ENCODE peak calls at places on chromosomes 13 and 19, in five cellular contexts. X is esophagus muscularis mucosa, G is activated B cell treated with CpG ODN at 0.5 μM for 24 hours, Q is B cell, V is bronchial epithelial cell. U is an unnamed sample.

GRCh38 chr19:16293133-16294085 is 31.2 kb upstream of the KLF2 start:
- DNase-seq in Q (no peak), X (peak), V (peak), G (no peak), U (no peak)

GRCh38 chr19:47035127-47035494 is 13.3 kb downstream of the TMEM160 start:
- DNase-seq in Q (peak), X (no peak), G (no peak), V (no peak), U (peak)

GRCh38 chr19:31220540-31220939 is 128.7 kb downstream of the TSHZ3 start:
- DNase-seq in X (no peak), V (peak), Q (no peak), G (no peak), U (peak)

GRCh38 chr19:40744554-40745401 is 5.5 kb downstream of the ACTMAP start:
- DNase-seq in Q (no peak), V (no peak), G (no peak), X (no peak), U (peak)

GRCh38 chr13:97429681-97430081 is 4.3 kb upstream of the RAP2A start:
- DNase-seq in Q (no peak), X (no peak), V (peak), G (no peak), U (no peak)

GRCh38 chr19:54517483-54517882 is 14.9 kb downstream of the LAIR2 start:
- DNase-seq in Q (peak), G (peak), V (peak), X (no peak), U (peak)

GRCh38 chr19:632228-633067 is 889 bp downstream of the POLRMT start:
- DNase-seq in V (peak), G (peak), X (no peak), Q (no peak), U (peak)

GRCh38 chr13:85313761-85314503 is 485.3 kb downstream of the SLITRK6 start:
- DNase-seq in Q (no peak), G (no peak), X (no peak), V (peak), U (no peak)

GRCh38 chr13:48401480-48401879 is 11.4 kb downstream of the LPAR6 start:
- DNase-seq in Q (no peak), V (peak), X (no peak), G (no peak), U (no peak)

GRCh38 chr13:113405481-113406300 is 41.8 kb upstream of the GRTP1 start:
- DNase-seq in Q (no peak), X (no peak), G (no peak), V (no peak), U (no peak)

GRCh38 chr19:747432-748273 is 3.3 kb upstream of the MISP start:
- DNase-seq in G (no peak), V (no peak), Q (no peak), X (no peak), U (no peak)

GRCh38 chr13:104920091-104920490 is 1615.4 kb downstream of the EFNB2 start:
- DNase-seq in V (peak), Q (no peak), X (no peak), G (no peak), U (no peak)

GRCh38 chr13:31538067-31539042 is 201.0 kb upstream of the RXFP2 start:
- DNase-seq in G (no peak), V (peak), X (no peak), Q (no peak), U (no peak)

GRCh38 chr19:805161-805561 is 7.9 kb downstream of the PTBP1 start:
- DNase-seq in G (no peak), X (no peak), Q (peak), V (no peak), U (no peak)

GRCh38 chr13:97574926-97575325 is 141.0 kb downstream of the RAP2A start:
- DNase-seq in V (peak), Q (no peak), G (no peak), X (no peak), U (peak)

GRCh38 chr13:47869780-47870179 is 131.3 kb downstream of the SUCLA2 start:
- DNase-seq in Q (no peak), G (no peak), V (peak), X (no peak), U (no peak)

GRCh38 chr13:79901336-79901735 is 420.4 kb downstream of the NDFIP2 start:
- DNase-seq in V (no peak), X (no peak), Q (no peak), G (no peak), U (no peak)

GRCh38 chr19:58098682-58098998 is 609 bp upstream of the ZSCAN18 start:
- DNase-seq in Q (no peak), X (no peak), G (no peak), V (no peak), U (no peak)

GRCh38 chr19:45786533-45786894 is 4.2 kb upstream of the DMPK start:
- DNase-seq in Q (no peak), X (no peak), V (no peak), G (no peak), U (no peak)

GRCh38 chr13:52975969-52976368 is 52.6 kb upstream of the OLFM4 start:
- DNase-seq in G (no peak), X (no peak), V (no peak), Q (no peak), U (no peak)

GRCh38 chr19:33499671-33500506 is 21.7 kb downstream of the PEPD start:
- DNase-seq in G (no peak), V (no peak), Q (no peak), X (no peak), U (no peak)

GRCh38 chr13:19083340-19083739 is 98.3 kb downstream of the TUBA3C start:
- DNase-seq in G (no peak), Q (no peak), V (no peak), X (peak), U (no peak)

GRCh38 chr19:12880551-12881171 is 588 bp downstream of the DNASE2 start:
- DNase-seq in Q (peak), X (no peak), G (no peak), V (no peak), U (peak)

GRCh38 chr19:2167896-2168618 is 4.3 kb downstream of the DOT1L start:
- DNase-seq in X (no peak), Q (peak), V (no peak), G (peak), U (peak)

GRCh38 chr13:94435604-94436226 is 43.8 kb downstream of the DCT start:
- DNase-seq in G (no peak), V (peak), X (peak), Q (peak), U (no peak)

GRCh38 chr19:10854350-10855089 is 6.3 kb downstream of the C19orf38 start:
- DNase-seq in G (no peak), Q (no peak), X (no peak), V (no peak), U (no peak)

GRCh38 chr13:30061217-30061616 is 210.8 kb upstream of the UBL3 start:
- DNase-seq in Q (no peak), V (no peak), X (no peak), G (no peak), U (no peak)

GRCh38 chr19:48344892-48345291 is 18.8 kb downstream of the TMEM143 start:
- DNase-seq in Q (no peak), X (no peak), G (no peak), V (no peak), U (no peak)

GRCh38 chr13:96229356-96229755 is 139.4 kb downstream of the HS6ST3 start:
- DNase-seq in G (no peak), X (no peak), Q (no peak), V (peak), U (no peak)

GRCh38 chr19:50562996-50563395 is 5.2 kb downstream of the LRRC4B start:
- DNase-seq in X (no peak), Q (no peak), G (no peak), V (no peak), U (no peak)

GRCh38 chr19:15432018-15432494 is 13.3 kb upstream of the AKAP8L start:
- DNase-seq in G (no peak), V (no peak), X (no peak), Q (no peak), U (peak)

GRCh38 chr13:84616864-84617263 is 734.6 kb upstream of the SLITRK1 start:
- DNase-seq in G (no peak), X (no peak), V (no peak), Q (no peak), U (no peak)

GRCh38 chr13:28494861-28495585 is at the start of gene FLT1:
- DNase-seq in V (no peak), X (no peak), Q (peak), G (peak), U (peak)

GRCh38 chr13:103883698-103884097 is 817.5 kb upstream of the SLC10A2 start:
- DNase-seq in V (peak), Q (no peak), G (no peak), X (no peak), U (no peak)

GRCh38 chr19:29480507-29480906 is 45.3 kb upstream of the VSTM2B start:
- DNase-seq in G (no peak), X (peak), Q (no peak), V (no peak), U (no peak)

GRCh38 chr19:30226464-30227070 is 145.6 kb upstream of the ZNF536 start:
- DNase-seq in Q (no peak), V (no peak), X (no peak), G (no peak), U (peak)

GRCh38 chr13:42405665-42406390 is 133.9 kb downstream of the AKAP11 start:
- DNase-seq in X (no peak), G (peak), Q (no peak), V (peak), U (peak)

GRCh38 chr13:48449656-48450055 is 36.7 kb upstream of the LPAR6 start:
- DNase-seq in G (no peak), X (no peak), Q (no peak), V (no peak), U (no peak)

GRCh38 chr13:41411536-41411935 is 45.8 kb upstream of the RGCC start:
- DNase-seq in Q (no peak), X (peak), G (no peak), V (peak), U (no peak)

DNA sequence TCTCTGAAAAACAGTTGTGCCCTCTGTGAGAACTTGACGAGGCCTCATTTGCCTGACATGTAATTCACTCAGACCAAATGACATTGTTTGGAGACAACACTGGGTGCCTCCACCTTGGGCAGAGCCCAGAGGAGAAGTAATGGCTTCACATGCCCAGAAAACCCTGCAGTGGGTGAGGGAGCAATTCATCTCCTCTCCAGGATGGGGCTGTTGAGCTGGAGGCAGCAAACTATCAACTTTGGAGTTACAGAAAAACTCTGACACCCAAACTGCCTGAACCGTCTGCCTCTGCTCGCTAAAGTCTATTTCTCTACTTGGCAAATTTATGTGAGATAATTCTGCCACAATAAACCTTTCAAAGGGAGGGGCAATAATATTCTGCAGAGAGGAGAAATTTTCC is 146.9 kb downstream of the DCLK1 start:
- DNase-seq in X (no peak), Q (no peak), G (no peak), V (no peak), U (no peak)
- TF ChIP-seq CTCF in X (no peak), Q (no peak), G (no peak), V (no peak), U (no peak)

GRCh38 chr13:110416131-110416584 is 109.1 kb downstream of the COL4A2 start:
- DNase-seq in Q (no peak), V (no peak), G (no peak), X (no peak), U (no peak)

GRCh38 chr13:110413311-110414040 is 106.4 kb downstream of the COL4A2 start:
- DNase-seq in Q (no peak), G (no peak), V (no peak), X (no peak), U (no peak)

GRCh38 chr13:110414283-110414682 is 107.2 kb downstream of the COL4A2 start:
- DNase-seq in X (no peak), V (no peak), Q (no peak), G (no peak), U (no peak)

GRCh38 chr13:110417537-110417908 is 110.4 kb downstream of the COL4A2 start:
- DNase-seq in G (no peak), Q (no peak), V (no peak), X (no peak), U (no peak)

DNA sequence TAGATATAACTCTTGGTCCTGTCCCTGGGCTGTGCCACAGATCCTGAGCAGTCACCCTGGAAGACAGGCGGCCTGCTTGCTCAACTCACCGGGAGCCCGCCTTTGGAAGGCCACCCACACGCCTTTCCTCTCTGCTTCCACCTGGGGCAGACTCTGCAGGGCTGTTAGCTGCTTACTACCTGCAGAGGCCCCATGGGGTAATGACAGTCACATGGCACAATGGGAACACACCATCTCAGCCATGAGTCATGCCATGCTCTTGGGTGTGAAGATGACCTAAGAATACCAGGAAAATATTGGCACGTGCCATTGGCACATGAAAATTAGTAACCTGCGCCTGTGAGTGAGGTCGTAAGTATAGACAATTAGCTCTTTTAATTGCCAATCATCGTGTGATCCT is 108.6 kb downstream of the COL4A2 start:
- DNase-seq in G (no peak), X (no peak), Q (no peak), V (peak), U (peak)
- TF ChIP-seq CTCF in G (no peak), X (no peak), Q (no peak), V (peak), U (no peak)

GRCh38 chr19:18904334-18905057 is 8.5 kb upstream of the CERS1 start:
- DNase-seq in V (no peak), Q (no peak), X (no peak), G (no peak), U (no peak)

GRCh38 chr19:18905520-18906236 is 9.7 kb upstream of the CERS1 start:
- DNase-seq in G (no peak), V (no peak), Q (no peak), X (no peak), U (no peak)

GRCh38 chr19:18905058-18905456 is 9.1 kb upstream of the CERS1 start:
- DNase-seq in X (no peak), G (no peak), V (no peak), Q (no peak), U (no peak)

GRCh38 chr19:18901503-18901890 is 5.5 kb upstream of the CERS1 start:
- DNase-seq in G (no peak), Q (no peak), V (no peak), X (no peak), U (no peak)

DNA sequence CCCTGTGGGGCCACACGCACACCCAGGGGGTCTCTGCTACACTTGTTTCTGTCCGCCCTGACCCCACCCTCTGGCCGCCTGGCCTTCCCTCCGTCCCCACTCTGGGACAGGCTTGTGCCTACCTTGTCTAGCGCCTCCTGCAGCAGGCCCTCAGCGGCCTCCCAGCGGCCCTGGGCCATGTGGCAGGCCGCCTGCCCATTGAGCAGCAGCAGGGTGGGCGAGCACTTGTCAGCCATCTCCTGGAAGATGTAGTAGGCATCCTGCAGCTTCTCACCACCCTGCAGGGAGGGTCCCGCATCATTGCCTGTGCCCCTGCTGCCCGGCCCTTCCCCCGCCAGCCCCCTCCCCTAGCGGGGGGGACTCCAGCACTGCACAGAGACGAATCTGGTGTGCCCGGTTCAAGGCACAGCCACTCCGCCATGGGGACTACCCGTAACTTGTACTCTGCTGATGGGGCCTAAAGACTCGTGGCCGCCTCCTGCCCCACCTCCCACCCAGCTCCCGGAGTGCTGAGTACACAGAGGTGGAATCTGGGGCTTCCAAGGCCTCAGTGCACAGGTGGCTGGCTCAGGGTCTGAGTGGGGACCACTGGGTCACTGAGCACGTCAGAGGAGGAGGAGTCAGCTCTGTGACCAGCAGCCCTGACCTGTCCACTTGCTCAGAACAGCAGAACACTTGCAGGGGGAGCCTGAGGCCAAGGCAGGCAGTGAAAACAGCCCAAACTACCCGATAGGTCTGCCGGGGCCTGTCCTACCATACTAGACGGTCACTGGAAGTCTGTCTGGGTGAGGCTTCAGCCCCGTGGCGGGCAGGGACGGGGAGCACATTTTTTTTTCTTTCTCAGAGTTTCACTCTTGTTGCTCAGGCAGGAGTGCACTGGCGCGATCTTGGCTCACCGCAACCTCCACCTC is 7.4 kb upstream of the CERS1 start:
- DNase-seq in V (no peak), Q (no peak), X (no peak), G (no peak), U (no peak)
- TF ChIP-seq CTCF in V (no peak), Q (no peak), X (no peak), G (no peak), U (no peak)

GRCh38 chr19:21765151-21765550 is 2.2 kb downstream of the ZNF100 start:
- DNase-seq in V (peak), Q (no peak), X (no peak), G (no peak), U (peak)

GRCh38 chr19:21767065-21767800 is at the start of gene ZNF100:
- DNase-seq in G (peak), X (peak), V (peak), Q (peak), U (peak)
- TF ChIP-seq CTCF in G (no peak), X (no peak), V (no peak), Q (no peak), U (no peak)

GRCh38 chr13:24985102-24985501 is 110.8 kb upstream of the PABPC3 start:
- DNase-seq in Q (no peak), V (no peak), X (no peak), G (no peak), U (no peak)
- TF ChIP-seq CTCF in Q (no peak), V (no peak), X (no peak), G (no peak), U (no peak)

DNA sequence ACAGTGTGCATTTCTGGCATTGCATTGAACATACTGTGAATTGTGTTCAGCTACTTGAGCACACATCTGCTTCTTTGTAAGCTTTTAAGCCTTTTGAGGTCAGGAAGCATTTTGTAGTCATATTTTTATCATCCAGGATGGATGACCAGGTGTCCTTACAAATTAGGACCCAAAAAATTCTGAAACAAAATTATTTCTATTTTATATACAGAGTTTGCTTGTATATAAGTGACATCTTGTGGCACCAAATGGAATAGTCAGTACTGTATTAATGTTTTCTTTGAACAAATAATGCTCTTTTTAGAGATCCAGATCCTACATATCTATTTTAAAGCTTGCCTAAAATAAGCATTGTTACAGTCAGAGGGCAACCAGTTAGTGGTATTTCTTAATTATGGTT is 9.5 kb upstream of the SUPT20H start:
- DNase-seq in Q (no peak), G (no peak), V (no peak), X (no peak), U (no peak)
- TF ChIP-seq CTCF in Q (peak), G (no peak), V (no peak), X (no peak), U (no peak)

DNA sequence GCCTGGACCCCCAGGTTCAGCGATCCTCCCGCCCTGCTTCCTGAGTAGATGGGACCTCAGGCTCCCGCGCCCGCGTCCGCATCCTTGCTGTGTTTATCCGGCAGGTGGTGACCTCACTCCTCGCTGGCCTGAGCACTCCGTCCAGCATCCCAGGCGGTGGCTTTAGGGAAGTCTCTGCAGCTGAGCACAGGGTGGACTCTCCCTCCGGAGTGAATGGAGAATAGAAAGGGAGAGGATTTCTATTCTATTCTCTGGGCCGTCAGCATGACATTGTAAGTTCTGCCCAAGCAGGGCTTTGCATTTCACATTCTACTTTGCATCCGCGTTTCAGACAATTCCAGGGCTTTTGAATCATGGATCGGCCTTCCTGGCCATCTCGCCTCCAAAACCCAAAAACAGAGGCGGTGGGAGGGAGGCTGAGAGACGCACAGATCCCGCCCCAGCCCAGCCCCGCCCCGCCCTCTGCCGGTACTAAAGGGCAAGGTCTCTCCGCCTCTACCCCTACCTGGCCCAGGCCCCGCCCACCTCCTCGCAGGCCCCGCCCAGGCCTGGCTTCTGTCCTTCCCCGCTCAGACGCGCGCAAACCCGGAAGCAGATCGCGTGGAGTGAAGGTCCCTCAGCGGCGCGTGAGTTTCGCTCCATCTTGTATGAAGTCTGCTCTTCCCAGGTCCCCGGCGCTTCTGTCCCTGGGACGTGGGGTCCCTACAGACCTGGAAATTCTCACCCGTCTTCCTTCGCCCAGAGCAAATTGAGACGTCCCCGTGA is at the start of gene ZNF525:
- DNase-seq in Q (peak), V (peak), X (peak), G (peak), U (peak)
- TF ChIP-seq CTCF in Q (peak), V (peak), X (peak), G (no peak), U (peak)